ENCODE peak calls at places on chromosomes 11 and 22, in eight cellular contexts. One of them, this sample, is unnamed.

GRCh38 chr11:95067042-95067827 is 516 bp downstream of the SRSF8 start:
- DNase-seq in coronary artery: peak
- DNase-seq in upper lobe of right lung: peak
- DNase-seq in A673: peak
- DNase-seq in endothelial cell: peak
- DNase-seq in brain microvascular endothelial cell: peak
- DNase-seq in tibial nerve: peak
- DNase-seq in A549: peak
- DNase-seq in this sample: peak

GRCh38 chr22:49942565-49943404 is 17.8 kb upstream of the PIM3 start:
- DNase-seq in coronary artery: no peak
- DNase-seq in A673: no peak
- DNase-seq in endothelial cell: no peak
- DNase-seq in tibial nerve: no peak
- DNase-seq in brain microvascular endothelial cell: no peak
- DNase-seq in upper lobe of right lung: no peak
- DNase-seq in A549: peak
- DNase-seq in this sample: no peak

GRCh38 chr22:16962501-16962900 is 45.5 kb downstream of the GAB4 start:
- DNase-seq in tibial nerve: no peak
- DNase-seq in endothelial cell: no peak
- DNase-seq in A673: no peak
- DNase-seq in coronary artery: no peak
- DNase-seq in upper lobe of right lung: no peak
- DNase-seq in brain microvascular endothelial cell: no peak
- DNase-seq in A549: no peak
- DNase-seq in this sample: no peak

GRCh38 chr11:68019486-68019885 is 9.4 kb downstream of the ALDH3B1 start:
- DNase-seq in coronary artery: no peak
- DNase-seq in A549: no peak
- DNase-seq in tibial nerve: no peak
- DNase-seq in endothelial cell: no peak
- DNase-seq in A673: no peak
- DNase-seq in brain microvascular endothelial cell: no peak
- DNase-seq in upper lobe of right lung: no peak
- DNase-seq in this sample: no peak

GRCh38 chr22:27986937-27987336 is 67.9 kb upstream of the PITPNB start:
- DNase-seq in coronary artery: peak
- DNase-seq in upper lobe of right lung: no peak
- DNase-seq in endothelial cell: no peak
- DNase-seq in A673: no peak
- DNase-seq in A549: no peak
- DNase-seq in tibial nerve: no peak
- DNase-seq in brain microvascular endothelial cell: no peak
- DNase-seq in this sample: no peak

GRCh38 chr11:74019860-74020259 is 11.0 kb upstream of the UCP3 start:
- DNase-seq in A549: no peak
- DNase-seq in endothelial cell: no peak
- DNase-seq in coronary artery: peak
- DNase-seq in brain microvascular endothelial cell: no peak
- DNase-seq in upper lobe of right lung: no peak
- DNase-seq in A673: no peak
- DNase-seq in tibial nerve: no peak
- DNase-seq in this sample: no peak

GRCh38 chr11:19241260-19242183 is 777 bp upstream of the E2F8 start:
- DNase-seq in coronary artery: no peak
- DNase-seq in tibial nerve: no peak
- DNase-seq in brain microvascular endothelial cell: no peak
- DNase-seq in A549: peak
- DNase-seq in upper lobe of right lung: peak
- DNase-seq in A673: peak
- DNase-seq in endothelial cell: peak
- DNase-seq in this sample: peak

GRCh38 chr11:111796696-111797095 is 30.5 kb upstream of the PPP2R1B start:
- DNase-seq in tibial nerve: no peak
- DNase-seq in A549: no peak
- DNase-seq in A673: peak
- DNase-seq in upper lobe of right lung: no peak
- DNase-seq in coronary artery: no peak
- DNase-seq in brain microvascular endothelial cell: no peak
- DNase-seq in endothelial cell: no peak
- DNase-seq in this sample: no peak

GRCh38 chr11:86459682-86460460 is 85.2 kb downstream of the CCDC81 start:
- DNase-seq in brain microvascular endothelial cell: peak
- DNase-seq in A673: peak
- DNase-seq in upper lobe of right lung: no peak
- DNase-seq in coronary artery: peak
- DNase-seq in A549: peak
- DNase-seq in endothelial cell: no peak
- DNase-seq in tibial nerve: peak
- DNase-seq in this sample: peak

GRCh38 chr11:10540546-10540914 is 457 bp downstream of the RNF141 start:
- DNase-seq in tibial nerve: peak
- DNase-seq in endothelial cell: peak
- DNase-seq in coronary artery: no peak
- DNase-seq in A549: no peak
- DNase-seq in A673: no peak
- DNase-seq in upper lobe of right lung: no peak
- DNase-seq in brain microvascular endothelial cell: peak
- DNase-seq in this sample: no peak

GRCh38 chr11:3129181-3129590 is 35.9 kb downstream of the OSBPL5 start:
- DNase-seq in coronary artery: no peak
- DNase-seq in endothelial cell: no peak
- DNase-seq in tibial nerve: no peak
- DNase-seq in brain microvascular endothelial cell: no peak
- DNase-seq in A549: no peak
- DNase-seq in upper lobe of right lung: no peak
- DNase-seq in A673: no peak
- DNase-seq in this sample: no peak

DNA sequence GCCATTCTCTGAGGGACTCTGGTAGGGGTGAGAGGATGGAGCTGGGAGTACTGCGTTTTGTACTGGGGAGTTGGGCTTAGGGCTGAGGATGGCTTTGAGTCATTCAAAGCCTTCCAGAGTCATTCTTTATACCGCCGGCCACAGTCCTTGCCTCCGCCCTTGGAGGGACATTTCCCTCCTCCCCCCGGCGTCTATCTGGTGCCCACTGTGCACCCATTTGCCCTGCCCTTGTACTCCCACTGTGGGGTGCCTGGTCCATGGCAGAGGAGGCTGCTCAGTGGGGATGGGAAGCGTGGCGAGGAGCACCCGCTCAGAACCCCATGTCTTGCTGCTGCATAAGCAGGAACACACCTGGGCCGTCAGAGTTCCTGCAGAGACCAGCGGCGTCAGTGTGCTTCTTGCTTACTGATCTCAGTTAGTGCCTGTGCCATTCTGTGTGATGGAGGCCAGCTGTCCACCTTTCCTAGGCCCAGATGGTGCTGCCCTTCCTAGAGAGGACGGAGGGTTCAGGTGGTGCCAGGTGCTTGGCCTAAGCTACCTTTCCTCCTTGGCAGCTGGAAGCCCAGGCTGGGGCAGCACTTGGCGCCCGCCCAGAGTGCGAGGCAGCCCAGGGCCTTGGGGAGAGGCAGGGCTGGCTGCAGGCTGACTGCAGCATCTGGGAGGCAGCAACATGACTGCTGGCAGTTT is 23.3 kb upstream of the TMEM191C start:
- DNase-seq in brain microvascular endothelial cell: no peak
- DNase-seq in upper lobe of right lung: peak
- DNase-seq in endothelial cell: peak
- DNase-seq in A673: no peak
- DNase-seq in coronary artery: peak
- DNase-seq in tibial nerve: no peak
- DNase-seq in A549: no peak
- DNase-seq in this sample: peak
- TF ChIP-seq CTCF in brain microvascular endothelial cell: no peak
- TF ChIP-seq CTCF in upper lobe of right lung: no peak
- TF ChIP-seq CTCF in endothelial cell: no peak
- TF ChIP-seq CTCF in A673: no peak
- TF ChIP-seq CTCF in coronary artery: no peak
- TF ChIP-seq CTCF in tibial nerve: no peak
- TF ChIP-seq CTCF in A549: no peak
- TF ChIP-seq CTCF in this sample: no peak

GRCh38 chr11:17635551-17635938 is 83.8 kb upstream of the MYOD1 start:
- DNase-seq in A673: no peak
- DNase-seq in upper lobe of right lung: no peak
- DNase-seq in A549: no peak
- DNase-seq in brain microvascular endothelial cell: no peak
- DNase-seq in coronary artery: no peak
- DNase-seq in endothelial cell: no peak
- DNase-seq in tibial nerve: no peak
- DNase-seq in this sample: no peak
- TF ChIP-seq CTCF in A673: no peak
- TF ChIP-seq CTCF in upper lobe of right lung: no peak
- TF ChIP-seq CTCF in A549: no peak
- TF ChIP-seq CTCF in brain microvascular endothelial cell: no peak
- TF ChIP-seq CTCF in coronary artery: no peak
- TF ChIP-seq CTCF in endothelial cell: peak
- TF ChIP-seq CTCF in tibial nerve: no peak
- TF ChIP-seq CTCF in this sample: no peak

GRCh38 chr11:106585061-106585460 is 433.2 kb downstream of the GUCY1A2 start:
- DNase-seq in A549: peak
- DNase-seq in coronary artery: no peak
- DNase-seq in brain microvascular endothelial cell: peak
- DNase-seq in A673: peak
- DNase-seq in tibial nerve: no peak
- DNase-seq in upper lobe of right lung: no peak
- DNase-seq in endothelial cell: peak
- DNase-seq in this sample: no peak
- TF ChIP-seq CTCF in A549: no peak
- TF ChIP-seq CTCF in coronary artery: no peak
- TF ChIP-seq CTCF in brain microvascular endothelial cell: peak
- TF ChIP-seq CTCF in A673: peak
- TF ChIP-seq CTCF in tibial nerve: no peak
- TF ChIP-seq CTCF in upper lobe of right lung: no peak
- TF ChIP-seq CTCF in endothelial cell: no peak
- TF ChIP-seq CTCF in this sample: peak

DNA sequence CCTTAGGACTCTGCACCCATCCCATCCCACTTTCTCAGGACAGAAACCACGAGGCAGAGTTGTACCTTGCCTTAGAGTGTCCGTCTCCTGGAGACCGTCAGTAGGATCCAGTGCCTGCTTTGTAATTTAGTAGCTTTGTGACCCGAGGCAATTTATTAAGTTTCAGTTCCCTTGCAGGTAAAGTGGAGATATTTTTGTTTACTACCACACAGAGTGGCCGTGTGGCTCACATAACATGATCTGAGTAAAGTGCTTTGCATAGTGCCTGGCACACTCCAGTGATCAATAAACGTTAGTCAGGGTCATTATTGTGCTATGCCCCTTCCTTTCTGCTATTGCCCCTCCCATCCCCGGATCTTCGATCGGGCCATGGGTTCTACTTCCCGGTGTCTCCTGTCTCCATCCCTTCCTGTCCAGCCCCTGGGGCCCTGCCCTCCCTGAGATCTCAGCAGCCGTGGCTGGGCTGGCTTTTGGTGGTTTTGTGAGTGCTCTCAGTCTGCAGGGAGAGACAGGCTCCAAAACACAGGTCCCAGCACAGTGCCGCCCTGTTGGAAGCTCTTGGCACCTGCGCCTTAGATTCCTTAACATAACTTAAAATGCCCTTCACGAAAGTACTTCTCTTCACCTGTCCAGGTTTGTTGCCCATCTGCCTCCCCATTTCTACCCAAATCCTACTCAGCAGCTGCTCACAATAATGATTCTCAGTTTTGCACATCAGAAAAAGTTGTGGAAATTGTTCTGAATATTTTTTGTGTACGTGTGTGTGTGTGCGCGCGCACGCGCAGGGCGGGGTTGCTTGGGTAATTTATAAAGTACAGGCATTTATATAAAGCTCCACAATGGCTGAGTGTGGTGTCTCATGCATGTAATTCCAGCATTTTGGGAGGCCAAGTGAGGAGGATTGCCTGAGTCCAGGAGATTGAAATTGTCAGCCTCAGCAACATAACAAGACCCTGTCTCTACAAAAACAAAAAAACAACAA is 753.7 kb downstream of the NTM start:
- DNase-seq in coronary artery: no peak
- DNase-seq in brain microvascular endothelial cell: no peak
- DNase-seq in A549: no peak
- DNase-seq in A673: no peak
- DNase-seq in upper lobe of right lung: no peak
- DNase-seq in endothelial cell: no peak
- DNase-seq in tibial nerve: no peak
- DNase-seq in this sample: no peak
- TF ChIP-seq CTCF in coronary artery: no peak
- TF ChIP-seq CTCF in brain microvascular endothelial cell: peak
- TF ChIP-seq CTCF in A549: no peak
- TF ChIP-seq CTCF in A673: peak
- TF ChIP-seq CTCF in upper lobe of right lung: no peak
- TF ChIP-seq CTCF in endothelial cell: peak
- TF ChIP-seq CTCF in tibial nerve: no peak
- TF ChIP-seq CTCF in this sample: peak

DNA sequence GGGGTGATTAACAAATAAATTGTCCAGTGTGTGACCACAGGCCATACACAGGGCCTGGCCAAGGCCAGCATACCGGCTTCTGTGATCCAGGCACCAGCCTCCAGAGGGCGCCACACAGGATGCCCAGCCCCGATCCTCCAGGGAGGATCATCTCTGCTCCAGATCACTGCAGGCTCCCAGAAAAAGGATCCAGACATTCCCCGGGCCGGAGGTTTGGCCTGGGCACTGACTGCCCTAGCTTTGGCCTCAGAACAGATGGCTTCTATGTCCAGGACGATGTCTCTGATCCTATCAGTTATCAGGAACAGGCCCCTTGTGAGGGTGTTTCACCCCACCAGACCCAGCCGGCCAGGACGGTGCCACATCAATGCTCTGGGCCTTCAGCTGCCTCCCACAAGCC is 74.5 kb upstream of the LMO1 start:
- DNase-seq in A549: peak
- DNase-seq in coronary artery: no peak
- DNase-seq in endothelial cell: peak
- DNase-seq in brain microvascular endothelial cell: peak
- DNase-seq in upper lobe of right lung: peak
- DNase-seq in tibial nerve: no peak
- DNase-seq in A673: peak
- DNase-seq in this sample: no peak
- TF ChIP-seq CTCF in A549: peak
- TF ChIP-seq CTCF in coronary artery: peak
- TF ChIP-seq CTCF in endothelial cell: peak
- TF ChIP-seq CTCF in brain microvascular endothelial cell: peak
- TF ChIP-seq CTCF in upper lobe of right lung: peak
- TF ChIP-seq CTCF in tibial nerve: peak
- TF ChIP-seq CTCF in A673: peak
- TF ChIP-seq CTCF in this sample: peak

This sample was measured in RWPE2.